ENCODE peak calls at places on chromosome 11, in six cellular contexts. P is tibial artery, E is NCI-H2227 treated with DMSO at 0.1 percent for 48 hours, L is anterior cingulate cortex, X is iris pigment epithelial cell, O is amniotic stem cell. M is an unnamed sample.

GRCh38 chr11:110463153-110463552 is 33.4 kb downstream of the FDX1 start:
- DNase-seq in P (peak; percentile 71), E (peak; percentile 13), L (no peak), X (peak; percentile 75), O (no peak), M (peak; percentile 47)

GRCh38 chr11:727281-727701 is 20.0 kb upstream of the TALDO1 start:
- DNase-seq in P (peak; percentile 67), E (no peak), L (no peak), X (no peak), O (no peak), M (no peak)

GRCh38 chr11:71267807-71268421 is 15.5 kb upstream of the SHANK2 start:
- DNase-seq in P (no peak), E (no peak), L (no peak), X (no peak), O (no peak), M (no peak)

GRCh38 chr11:125441648-125442410 is 54.2 kb downstream of the FEZ1 start:
- DNase-seq in P (peak; percentile 28), E (no peak), L (peak; percentile 33), X (no peak), O (no peak), M (peak; percentile 86)

GRCh38 chr11:102452461-102453285 is at the start of gene TMEM123:
- DNase-seq in P (peak; percentile 83), E (peak; percentile 65), L (peak; percentile 62), X (peak; percentile 55), O (peak; percentile 38), M (peak; percentile 79)

GRCh38 chr11:58466293-58466692 is 24.3 kb upstream of the OR5B12 start:
- DNase-seq in P (no peak), E (no peak), L (no peak), X (no peak), O (no peak), M (no peak)

GRCh38 chr11:57674251-57674650 is 6.3 kb downstream of the ZDHHC5 start:
- DNase-seq in P (no peak), E (no peak), L (no peak), X (no peak), O (no peak), M (no peak)

GRCh38 chr11:134654161-134654915 is 242.3 kb upstream of the B3GAT1 start:
- DNase-seq in P (peak; percentile 28), E (no peak), L (no peak), X (no peak), O (no peak), M (no peak)

GRCh38 chr11:119608781-119609180 is 120.2 kb downstream of the NECTIN1 start:
- DNase-seq in P (no peak), E (no peak), L (no peak), X (no peak), O (no peak), M (peak; percentile 54)

GRCh38 chr11:1453611-1454386 is 32.8 kb downstream of the MOB2 start:
- DNase-seq in P (no peak), E (no peak), L (no peak), X (no peak), O (no peak), M (no peak)

M was measured in globus pallidus.